ENCODE peak calls at places on chromosomes 4 and X, in five cellular contexts. B is fibroblast of lung, M is left lung, D is mammary epithelial cell, E is caudate nucleus. P is an unnamed sample.

GRCh38 chr4:110142461-110142860 is 56.0 kb downstream of the ELOVL6 start:
- DNase-seq in M (no peak), B (no peak), D (no peak), E (no peak), P (no peak)

GRCh38 chrX:68989865-68990606 is 161.2 kb downstream of the EFNB1 start:
- DNase-seq in D (no peak), B (peak), E (no peak), M (no peak), P (no peak)

GRCh38 chrX:5113128-5113527 is 1115.5 kb downstream of the NLGN4X start:
- DNase-seq in D (peak), E (no peak), M (no peak), B (no peak), P (no peak)

GRCh38 chrX:74531081-74531480 is 83.3 kb downstream of the RLIM start:
- DNase-seq in M (no peak), D (no peak), E (no peak), B (no peak), P (no peak)

GRCh38 chrX:15151267-15152196 is 118.4 kb downstream of the ASB9 start:
- DNase-seq in M (no peak), E (no peak), D (peak), B (no peak), P (no peak)

GRCh38 chr4:80367737-80368136 is 32.2 kb downstream of the CFAP299 start:
- DNase-seq in B (no peak), M (no peak), D (peak), E (no peak), P (no peak)

GRCh38 chr4:15717126-15717525 is 14.3 kb downstream of the BST1 start:
- DNase-seq in M (no peak), D (no peak), E (no peak), B (no peak), P (no peak)

GRCh38 chr4:82376109-82376508 is 2.3 kb upstream of the HNRNPD start:
- DNase-seq in B (no peak), D (no peak), E (no peak), M (no peak), P (no peak)

GRCh38 chr4:83771113-83771705 is 235.3 kb downstream of the GPAT3 start:
- DNase-seq in D (peak), B (peak), M (peak), E (no peak), P (peak)

GRCh38 chr4:15675363-15675762 is 6.3 kb upstream of the FAM200B start:
- DNase-seq in D (no peak), B (no peak), E (no peak), M (no peak), P (no peak)

GRCh38 chrX:20441123-20441522 is 174.4 kb upstream of the RPS6KA3 start:
- DNase-seq in B (no peak), E (no peak), D (no peak), M (no peak), P (no peak)

GRCh38 chrX:1137531-1137930 is 74.9 kb downstream of the CRLF2 start:
- DNase-seq in M (no peak), D (no peak), B (no peak), E (no peak), P (no peak)

GRCh38 chr4:1296324-1297022 is 6.8 kb downstream of the MAEA start:
- DNase-seq in B (no peak), M (peak), D (peak), E (no peak), P (no peak)
- H3K27ac ChIP-seq in B (no peak), M (no peak), D (peak), E (no peak), P (no peak)

GRCh38 chr4:26050212-26050643 is 136.2 kb downstream of the SMIM20 start:
- DNase-seq in E (no peak), M (no peak), B (no peak), D (no peak), P (no peak)

GRCh38 chr4:26049447-26049846 is 135.4 kb downstream of the SMIM20 start:
- DNase-seq in M (no peak), E (no peak), B (no peak), D (no peak), P (no peak)

GRCh38 chr4:26047795-26048194 is 133.8 kb downstream of the SMIM20 start:
- DNase-seq in M (no peak), E (no peak), D (no peak), B (no peak), P (no peak)

GRCh38 chr4:26048378-26048882 is 134.4 kb downstream of the SMIM20 start:
- DNase-seq in B (peak), E (no peak), D (no peak), M (no peak), P (no peak)

GRCh38 chr4:26048962-26049361 is 134.9 kb downstream of the SMIM20 start:
- DNase-seq in D (no peak), E (no peak), M (no peak), B (no peak), P (no peak)
- H3K27ac ChIP-seq in D (no peak), E (no peak), M (peak), B (peak), P (no peak)

GRCh38 chr4:152258391-152258790 is 277.5 kb downstream of the FBXW7 start:
- DNase-seq in M (no peak), D (no peak), B (no peak), E (no peak), P (no peak)
- H3K27ac ChIP-seq in M (no peak), D (peak), B (peak), E (no peak), P (no peak)

GRCh38 chr4:107283587-107284559 is 247.8 kb upstream of the DKK2 start:
- DNase-seq in M (no peak), E (no peak), D (peak), B (peak), P (no peak)

GRCh38 chr4:107275192-107275591 is 239.1 kb upstream of the DKK2 start:
- DNase-seq in E (no peak), D (no peak), B (no peak), M (no peak), P (no peak)

GRCh38 chr4:107279729-107280128 is 243.6 kb upstream of the DKK2 start:
- DNase-seq in M (no peak), E (no peak), B (peak), D (peak), P (no peak)

GRCh38 chr4:107276052-107276451 is 239.9 kb upstream of the DKK2 start:
- DNase-seq in D (no peak), B (no peak), M (no peak), E (no peak), P (no peak)

GRCh38 chr4:107278791-107279481 is 242.8 kb upstream of the DKK2 start:
- DNase-seq in E (no peak), M (no peak), D (no peak), B (no peak), P (no peak)
- H3K27ac ChIP-seq in E (no peak), M (no peak), D (no peak), B (peak), P (no peak)

GRCh38 chr4:53937327-53937726 is 127.1 kb downstream of the CHIC2 start:
- DNase-seq in M (no peak), E (no peak), D (no peak), B (no peak), P (no peak)

GRCh38 chr4:53937918-53938317 is 126.5 kb downstream of the CHIC2 start:
- DNase-seq in D (peak), B (no peak), M (no peak), E (no peak), P (no peak)

GRCh38 chr4:53941331-53941730 is 123.1 kb downstream of the CHIC2 start:
- DNase-seq in B (no peak), M (no peak), D (no peak), E (no peak), P (no peak)

GRCh38 chr4:53943345-53944085 is 120.9 kb downstream of the CHIC2 start:
- DNase-seq in D (peak), B (peak), M (no peak), E (no peak), P (peak)

GRCh38 chr4:53942712-53943111 is 121.7 kb downstream of the CHIC2 start:
- DNase-seq in B (no peak), E (no peak), M (no peak), D (no peak), P (no peak)
- H3K27ac ChIP-seq in B (no peak), E (no peak), M (no peak), D (no peak), P (no peak)